ENCODE peak calls at places on chromosomes 4 and X, in seven cellular contexts. K is SK-N-SH, I is GM12878, B is HepG2, E is K562, C is H1, J is GM12892. T is an unnamed sample.

GRCh38 chr4:118279920-118280432 is 72.8 kb downstream of the PRSS12 start:
- DNase-seq in K (no peak), I (no peak), B (no peak), E (no peak), C (no peak), J (no peak), T (no peak)

GRCh38 chrX:154542723-154543424 is 3.8 kb downstream of the G6PD start:
- DNase-seq in K (no peak), I (no peak), B (peak), E (no peak), C (no peak), J (no peak), T (no peak)

GRCh38 chr4:99300934-99301333 is 10.1 kb upstream of the ADH1A start:
- DNase-seq in K (no peak), I (no peak), B (peak), E (peak), C (no peak), J (no peak), T (no peak)

GRCh38 chr4:38154681-38155588 is 194.7 kb downstream of the PTTG2 start:
- DNase-seq in K (no peak), I (no peak), B (no peak), E (no peak), C (no peak), J (no peak), T (no peak)

GRCh38 chrX:1455948-1456280 is 3.2 kb upstream of the ASMTL start:
- DNase-seq in K (no peak), I (no peak), B (no peak), E (no peak), C (no peak), J (no peak), T (no peak)

GRCh38 chrX:72644946-72645345 is 69.2 kb downstream of the PHKA1 start:
- DNase-seq in K (no peak), I (no peak), B (no peak), E (no peak), C (no peak), J (no peak), T (no peak)

GRCh38 chr4:74374561-74375327 is 9.8 kb downstream of the EREG start:
- DNase-seq in K (no peak), I (no peak), B (no peak), E (no peak), C (no peak), J (no peak), T (no peak)

GRCh38 chrX:9341305-9342201 is 123.3 kb upstream of the TBL1X start:
- DNase-seq in K (peak), I (peak), B (no peak), E (peak), C (no peak), J (no peak), T (peak)

GRCh38 chr4:25863906-25864418 is 1.2 kb upstream of the SEL1L3 start:
- DNase-seq in K (no peak), I (no peak), B (no peak), E (no peak), C (no peak), J (no peak), T (no peak)

GRCh38 chr4:89645512-89645911 is 191.4 kb downstream of the SNCA start:
- DNase-seq in K (no peak), I (no peak), B (peak), E (no peak), C (no peak), J (no peak), T (no peak)

GRCh38 chr4:2861631-2862436 is 18.2 kb downstream of the ADD1 start:
- DNase-seq in K (no peak), I (no peak), B (no peak), E (no peak), C (no peak), J (no peak), T (no peak)

GRCh38 chr4:140130677-140131076 is 23.3 kb downstream of the MAML3 start:
- DNase-seq in K (no peak), I (no peak), B (no peak), E (no peak), C (no peak), J (no peak), T (no peak)

GRCh38 chr4:187478292-187479205 is 517.0 kb upstream of the ZFP42 start:
- DNase-seq in K (no peak), I (no peak), B (no peak), E (no peak), C (no peak), J (no peak), T (no peak)

GRCh38 chr4:52661966-52662705 is 3.0 kb upstream of the USP46 start:
- DNase-seq in K (no peak), I (no peak), B (no peak), E (no peak), C (no peak), J (no peak), T (no peak)

GRCh38 chr4:142347241-142347640 is 498.9 kb downstream of the INPP4B start:
- DNase-seq in K (no peak), I (no peak), B (no peak), E (no peak), C (no peak), J (no peak), T (no peak)

GRCh38 chr4:175560628-175561027 is 251.4 kb downstream of the GPM6A start:
- DNase-seq in K (peak), I (no peak), B (no peak), E (no peak), C (no peak), J (no peak), T (no peak)

GRCh38 chrX:53047228-53047627 is 1.4 kb upstream of the GPR173 start:
- DNase-seq in K (peak), I (no peak), B (no peak), E (no peak), C (no peak), J (no peak), T (no peak)

GRCh38 chrX:40083120-40083978 is 14.4 kb downstream of the BCOR start:
- DNase-seq in K (no peak), I (no peak), B (no peak), E (peak), C (no peak), J (peak), T (no peak)

GRCh38 chr4:140690093-140690492 is 66.1 kb downstream of the TBC1D9 start:
- DNase-seq in K (no peak), I (no peak), B (no peak), E (no peak), C (no peak), J (no peak), T (no peak)

GRCh38 chr4:18540349-18540748 is 518.8 kb upstream of the LCORL start:
- DNase-seq in K (no peak), I (no peak), B (no peak), E (no peak), C (no peak), J (no peak), T (no peak)

GRCh38 chrX:115372026-115372610 is 82.6 kb downstream of the LUZP4 start:
- DNase-seq in K (no peak), I (no peak), B (no peak), E (no peak), C (no peak), J (no peak), T (no peak)

GRCh38 chr4:56301181-56302076 is 85.9 kb downstream of the AASDH start:
- DNase-seq in K (peak), I (peak), B (peak), E (peak), C (peak), J (peak), T (peak)

GRCh38 chr4:173448919-173449641 is 50.2 kb upstream of the SCRG1 start:
- DNase-seq in K (peak), I (no peak), B (no peak), E (no peak), C (no peak), J (no peak), T (no peak)

GRCh38 chr4:79598214-79598613 is 190.2 kb upstream of the GK2 start:
- DNase-seq in K (no peak), I (no peak), B (no peak), E (no peak), C (no peak), J (no peak), T (no peak)

GRCh38 chr4:149553959-149554520 is 261.6 kb downstream of the IQCM start:
- DNase-seq in K (no peak), I (no peak), B (no peak), E (no peak), C (no peak), J (no peak), T (no peak)

GRCh38 chrX:10076765-10077164 is 80.0 kb upstream of the CLCN4 start:
- DNase-seq in K (no peak), I (no peak), B (peak), E (no peak), C (no peak), J (no peak), T (no peak)

GRCh38 chrX:46628406-46629371 is 55.1 kb downstream of the CHST7 start:
- DNase-seq in K (no peak), I (peak), B (no peak), E (no peak), C (no peak), J (peak), T (no peak)

GRCh38 chr4:140268441-140268840 is 105.0 kb upstream of the SCOC start:
- DNase-seq in K (no peak), I (no peak), B (no peak), E (no peak), C (no peak), J (no peak), T (no peak)

GRCh38 chrX:21870494-21870893 is 14.7 kb downstream of the YY2 start:
- DNase-seq in K (no peak), I (no peak), B (no peak), E (no peak), C (no peak), J (no peak), T (no peak)

GRCh38 chr4:48064349-48064748 is 47.8 kb downstream of the NIPAL1 start:
- DNase-seq in K (no peak), I (no peak), B (no peak), E (no peak), C (no peak), J (no peak), T (peak)

GRCh38 chr4:120965938-120966337 is 43.4 kb upstream of the PRDM5 start:
- DNase-seq in K (no peak), I (no peak), B (no peak), E (no peak), C (no peak), J (no peak), T (no peak)

GRCh38 chr4:55609393-55609821 is 17.4 kb upstream of the PDCL2 start:
- DNase-seq in K (no peak), I (no peak), B (no peak), E (no peak), C (no peak), J (no peak), T (no peak)

GRCh38 chrX:152993933-152994332 is at the start of gene PNMA5:
- DNase-seq in K (no peak), I (no peak), B (no peak), E (no peak), C (no peak), J (no peak), T (no peak)

GRCh38 chr4:122854444-122854843 is 27.8 kb downstream of the FGF2 start:
- DNase-seq in K (no peak), I (no peak), B (no peak), E (no peak), C (no peak), J (no peak), T (no peak)

GRCh38 chr4:25223770-25224375 is 10.0 kb upstream of the PI4K2B start:
- DNase-seq in K (no peak), I (no peak), B (no peak), E (no peak), C (no peak), J (no peak), T (no peak)

DNA sequence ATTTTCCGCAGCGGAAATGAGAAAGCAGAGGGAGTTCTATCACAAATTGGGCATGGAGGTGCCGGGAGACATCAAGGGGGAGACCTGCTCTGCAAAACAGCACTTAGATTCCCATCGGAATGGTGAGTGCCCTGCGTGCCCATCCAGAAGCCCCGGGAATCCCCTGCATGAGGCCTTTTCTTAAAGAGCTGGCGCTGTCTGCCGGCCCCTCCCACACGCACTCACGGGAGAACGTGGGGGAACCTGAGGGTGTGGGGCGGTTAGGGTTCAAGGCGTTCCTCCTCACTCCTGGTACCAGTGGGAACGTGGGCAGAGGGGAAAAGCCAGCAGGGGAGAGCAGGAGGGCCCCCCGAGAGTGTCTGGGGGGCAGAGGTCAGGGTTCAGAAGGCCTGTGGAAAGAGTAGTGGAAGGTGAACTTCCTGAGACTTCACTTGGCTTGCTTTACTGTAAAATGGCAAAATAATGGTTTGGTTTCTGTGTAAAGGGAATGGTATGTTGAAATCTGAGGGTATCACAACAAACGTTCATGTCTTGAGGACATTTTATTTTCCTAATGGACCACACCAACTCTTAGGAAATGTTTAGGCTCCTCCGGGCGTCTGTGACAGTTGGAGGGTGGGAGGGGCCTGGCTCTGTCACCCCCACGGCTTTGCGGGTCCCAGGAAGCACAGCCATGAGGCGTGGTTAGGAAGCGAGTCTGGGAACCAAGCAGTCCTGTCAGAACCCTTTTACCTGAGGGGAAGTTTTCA is 38.0 kb downstream of the PCGF3 start:
- DNase-seq in K (no peak), I (no peak), B (no peak), E (no peak), C (no peak), J (no peak), T (no peak)
- TF ChIP-seq TAF1 in K (no peak), I (no peak), B (no peak), E (no peak), C (no peak), J (no peak), T (no peak)

DNA sequence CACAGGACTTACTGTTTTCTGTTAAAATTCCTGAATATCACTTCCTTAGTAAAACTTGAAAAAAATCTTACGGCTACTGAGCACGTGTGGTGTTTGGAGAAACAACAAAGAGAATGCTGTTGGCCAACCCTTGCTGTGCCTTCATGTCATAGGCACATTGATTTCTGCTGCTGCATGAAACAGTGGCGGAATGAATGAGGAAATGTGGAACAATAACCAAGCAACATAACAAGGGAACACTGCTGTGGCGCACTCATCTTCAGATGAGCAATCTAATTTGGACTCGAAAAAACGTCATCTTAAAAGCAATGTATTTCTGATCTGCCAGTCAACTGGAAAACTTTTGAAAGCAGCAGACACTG is 51.5 kb downstream of the PROM1 start:
- DNase-seq in K (no peak), I (no peak), B (peak), E (no peak), C (no peak), J (no peak), T (no peak)
- TF ChIP-seq TAF1 in K (no peak), I (no peak), B (no peak), E (no peak), C (no peak), J (no peak), T (no peak)

GRCh38 chrX:110665223-110665622 is 130.4 kb downstream of the CHRDL1 start:
- DNase-seq in K (no peak), I (no peak), B (no peak), E (no peak), C (no peak), J (no peak), T (no peak)

GRCh38 chrX:110669572-110669971 is 126.0 kb downstream of the CHRDL1 start:
- DNase-seq in K (no peak), I (no peak), B (no peak), E (no peak), C (no peak), J (no peak), T (no peak)

GRCh38 chrX:110671068-110671803 is 124.4 kb downstream of the CHRDL1 start:
- DNase-seq in K (no peak), I (peak), B (no peak), E (no peak), C (no peak), J (no peak), T (no peak)

GRCh38 chrX:110667706-110668105 is 127.9 kb downstream of the CHRDL1 start:
- DNase-seq in K (no peak), I (no peak), B (no peak), E (no peak), C (peak), J (no peak), T (no peak)

DNA sequence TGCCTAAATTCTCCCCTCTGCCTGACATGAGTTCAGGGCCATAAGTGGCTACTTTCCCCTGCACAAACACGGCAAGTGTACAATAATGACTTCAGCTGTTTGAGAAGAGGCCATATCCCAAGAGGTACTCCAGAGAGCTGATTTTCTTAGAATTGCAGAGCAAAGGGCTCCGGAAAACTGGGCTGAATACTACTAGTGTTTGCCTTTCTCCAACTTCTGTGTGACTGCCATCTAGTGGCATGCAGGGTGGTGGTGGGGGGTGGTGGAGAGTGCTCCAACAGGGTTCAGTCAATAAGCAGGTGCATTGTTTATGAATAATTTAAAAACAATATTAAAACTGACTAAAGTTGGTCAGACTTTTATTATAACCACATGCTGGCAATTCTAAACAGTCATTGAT is 130.0 kb downstream of the CHRDL1 start:
- DNase-seq in K (peak), I (no peak), B (peak), E (peak), C (no peak), J (no peak), T (no peak)
- TF ChIP-seq TAF1 in K (no peak), I (no peak), B (no peak), E (no peak), C (no peak), J (no peak), T (no peak)

GRCh38 chr4:20474119-20474518 is 222.4 kb downstream of the SLIT2 start:
- DNase-seq in K (no peak), I (no peak), B (no peak), E (no peak), C (no peak), J (no peak), T (no peak)
- TF ChIP-seq TAF1 in K (no peak), I (no peak), B (no peak), E (no peak), C (no peak), J (no peak), T (no peak)

DNA sequence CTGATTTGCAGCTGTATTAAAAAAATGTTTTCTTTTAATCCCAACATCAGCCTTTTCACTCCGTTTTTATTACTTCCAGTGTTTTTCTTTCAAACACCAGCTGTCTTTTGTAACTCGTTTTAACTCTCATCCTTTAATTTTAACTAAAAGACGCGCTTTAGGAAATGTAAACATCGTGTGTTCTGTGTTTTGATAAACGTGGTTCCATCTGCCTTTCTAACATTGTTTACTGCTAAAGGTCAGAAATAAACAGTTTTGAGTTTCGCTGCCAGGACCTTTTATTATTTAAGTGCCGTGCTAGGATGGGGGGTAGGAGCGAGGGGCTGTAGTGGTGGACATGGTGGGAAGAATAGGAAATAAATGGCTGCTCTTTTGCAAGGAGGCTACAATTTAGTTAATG is 1.5 kb downstream of the N4BP2 start:
- DNase-seq in K (peak), I (no peak), B (no peak), E (no peak), C (no peak), J (no peak), T (no peak)
- TF ChIP-seq TAF1 in K (no peak), I (no peak), B (no peak), E (no peak), C (no peak), J (no peak), T (no peak)

GRCh38 chrX:120304241-120304640 is 7.0 kb downstream of the TMEM255A start:
- DNase-seq in K (no peak), I (no peak), B (no peak), E (no peak), C (no peak), J (no peak), T (no peak)
- TF ChIP-seq TAF1 in K (no peak), I (no peak), B (no peak), E (no peak), C (no peak), J (no peak), T (no peak)

GRCh38 chrX:130030826-130031225 is 48.4 kb downstream of the BCORL1 start:
- DNase-seq in K (no peak), I (no peak), B (no peak), E (no peak), C (no peak), J (no peak), T (no peak)

GRCh38 chrX:130025256-130025655 is 42.8 kb downstream of the BCORL1 start:
- DNase-seq in K (no peak), I (no peak), B (no peak), E (no peak), C (no peak), J (no peak), T (no peak)

GRCh38 chrX:130027569-130027968 is 45.1 kb downstream of the BCORL1 start:
- DNase-seq in K (no peak), I (no peak), B (no peak), E (no peak), C (no peak), J (no peak), T (no peak)

GRCh38 chrX:130024127-130024526 is 41.7 kb downstream of the BCORL1 start:
- DNase-seq in K (peak), I (peak), B (no peak), E (peak), C (peak), J (peak), T (peak)

DNA sequence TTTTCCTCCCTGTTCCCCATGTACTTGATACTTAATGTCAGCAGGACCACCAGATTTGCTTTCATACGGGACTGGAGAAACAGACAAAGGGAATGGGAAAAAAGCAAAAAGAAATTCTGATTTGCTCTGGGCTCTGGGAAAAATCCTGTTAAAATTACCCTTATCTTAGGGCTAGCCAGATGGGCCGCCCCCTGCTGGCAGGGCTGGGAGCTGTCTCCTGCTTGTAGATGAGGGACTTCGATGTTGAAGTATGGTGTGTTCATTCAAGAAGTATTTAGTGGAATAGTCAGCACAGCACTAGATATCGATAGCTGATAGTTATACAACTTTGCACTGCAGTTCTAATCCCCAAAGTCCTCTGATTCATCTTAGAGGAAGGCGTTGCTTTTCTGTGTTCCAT is 45.8 kb downstream of the BCORL1 start:
- DNase-seq in K (peak), I (no peak), B (no peak), E (peak), C (no peak), J (no peak), T (no peak)
- TF ChIP-seq TAF1 in K (no peak), I (no peak), B (no peak), E (no peak), C (no peak), J (no peak), T (no peak)

GRCh38 chr4:156972370-156972980 is 876 bp upstream of the PDGFC start:
- DNase-seq in K (no peak), I (no peak), B (no peak), E (no peak), C (no peak), J (no peak), T (no peak)
- TF ChIP-seq TAF1 in K (no peak), I (no peak), B (no peak), E (no peak), C (no peak), J (no peak), T (no peak)

T was measured in GM12891.